ENCODE peak calls at places on chromosomes 5 and 9, in eight cellular contexts. K is bronchial epithelial cell; J is astrocyte of the cerebellum; U is ovary; Y is CD8-positive, alpha-beta T cell; R is left ventricle myocardium inferior; W is gastrocnemius medialis; G is foreskin fibroblast. D is an unnamed sample.

GRCh38 chr5:169548315-169548714 is 35.3 kb upstream of the SPDL1 start:
- DNase-seq in K (peak), U (no peak), J (peak), W (no peak), G (peak), R (no peak), Y (no peak), D (no peak)

GRCh38 chr9:120974181-120974580 is 47.6 kb upstream of the TRAF1 start:
- DNase-seq in Y (no peak), G (no peak), W (no peak), K (no peak), R (no peak), U (no peak), J (no peak), D (no peak)

GRCh38 chr9:113155911-113156559 is 5.2 kb downstream of the SLC31A2 start:
- DNase-seq in G (no peak), Y (no peak), K (no peak), R (no peak), W (no peak), U (no peak), J (no peak), D (no peak)

GRCh38 chr5:57103317-57103907 is 70.4 kb upstream of the GPBP1 start:
- DNase-seq in U (no peak), K (no peak), R (no peak), J (no peak), Y (no peak), W (no peak), G (no peak), D (no peak)

GRCh38 chr5:106843812-106844416 is 826.8 kb downstream of the EFNA5 start:
- DNase-seq in K (peak), U (no peak), J (no peak), Y (no peak), W (no peak), R (no peak), G (peak), D (no peak)

GRCh38 chr5:154479944-154480750 is 2.1 kb upstream of the HAND1 start:
- DNase-seq in R (no peak), Y (no peak), K (no peak), G (no peak), W (no peak), U (no peak), J (no peak), D (no peak)

GRCh38 chr9:135415586-135415985 is 64.0 kb upstream of the PPP1R26 start:
- DNase-seq in R (no peak), Y (no peak), J (no peak), W (no peak), G (no peak), U (no peak), K (no peak), D (no peak)

GRCh38 chr5:114237766-114238165 is 124.1 kb upstream of the KCNN2 start:
- DNase-seq in W (no peak), K (peak), U (no peak), J (no peak), G (peak), R (no peak), Y (no peak), D (peak)

GRCh38 chr5:91049800-91050199 is 333.3 kb downstream of the ARRDC3 start:
- DNase-seq in U (no peak), R (no peak), J (no peak), K (peak), W (no peak), Y (no peak), G (peak), D (no peak)

GRCh38 chr5:87347272-87347671 is 65.5 kb downstream of the CCNH start:
- DNase-seq in K (no peak), W (no peak), J (peak), R (no peak), G (no peak), Y (no peak), U (no peak), D (no peak)

GRCh38 chr9:93597871-93598646 is 21.7 kb downstream of the PHF2 start:
- DNase-seq in K (no peak), Y (peak), R (no peak), U (no peak), W (no peak), G (no peak), J (no peak), D (no peak)

GRCh38 chr5:69271376-69271775 is 36.7 kb downstream of the CDK7 start:
- DNase-seq in R (no peak), W (no peak), G (peak), J (no peak), K (peak), Y (no peak), U (no peak), D (no peak)

GRCh38 chr5:54062958-54063357 is 247.4 kb downstream of the ARL15 start:
- DNase-seq in R (no peak), J (peak), G (peak), W (no peak), K (peak), Y (no peak), U (no peak), D (peak)

GRCh38 chr5:119269061-119269579 is 86.7 kb upstream of the TNFAIP8 start:
- DNase-seq in K (peak), U (no peak), W (no peak), J (no peak), Y (peak), R (peak), G (peak), D (no peak)

GRCh38 chr9:78273761-78274160 is 23.2 kb upstream of the PSAT1 start:
- DNase-seq in W (no peak), G (peak), R (no peak), Y (no peak), K (peak), J (no peak), U (no peak), D (no peak)

GRCh38 chr5:125409496-125410351 is 663.3 kb upstream of the ZNF608 start:
- DNase-seq in Y (no peak), K (peak), J (no peak), U (no peak), R (no peak), W (no peak), G (peak), D (no peak)

GRCh38 chr5:143331956-143332355 is 71.5 kb downstream of the NR3C1 start:
- DNase-seq in Y (no peak), J (no peak), W (no peak), U (no peak), K (no peak), G (no peak), R (no peak), D (no peak)

GRCh38 chr5:133267601-133268000 is 215.8 kb downstream of the HSPA4 start:
- DNase-seq in R (no peak), Y (no peak), K (no peak), J (no peak), G (no peak), W (no peak), U (no peak), D (no peak)

GRCh38 chr5:122195784-122196394 is 66.5 kb downstream of the ZNF474 start:
- DNase-seq in G (peak), U (peak), K (peak), Y (no peak), R (no peak), W (no peak), J (peak), D (no peak)

GRCh38 chr9:108575286-108575685 is 280.5 kb downstream of the ACTL7B start:
- DNase-seq in G (no peak), W (no peak), K (no peak), J (no peak), U (no peak), R (no peak), Y (no peak), D (no peak)

GRCh38 chr5:175261098-175261497 is 182.9 kb downstream of the DRD1 start:
- DNase-seq in G (no peak), Y (no peak), U (no peak), J (no peak), W (no peak), K (no peak), R (no peak), D (no peak)

GRCh38 chr5:14767942-14768837 is 103.4 kb downstream of the ANKH start:
- DNase-seq in K (peak), U (no peak), W (no peak), G (no peak), Y (no peak), R (no peak), J (no peak), D (no peak)

GRCh38 chr5:130136300-130136699 is 232.0 kb downstream of the CHSY3 start:
- DNase-seq in G (peak), J (no peak), U (no peak), Y (no peak), W (no peak), R (no peak), K (no peak), D (no peak)

GRCh38 chr9:1173211-1173610 is 123.1 kb downstream of the DMRT2 start:
- DNase-seq in K (peak), Y (no peak), J (no peak), G (peak), U (no peak), W (no peak), R (no peak), D (no peak)

GRCh38 chr5:10590226-10591047 is 26.6 kb downstream of the ANKRD33B start:
- DNase-seq in Y (no peak), U (no peak), G (peak), J (no peak), R (no peak), W (no peak), K (peak), D (no peak)

GRCh38 chr5:160693831-160694473 is 158.1 kb downstream of the ATP10B start:
- DNase-seq in R (no peak), W (no peak), J (no peak), G (no peak), K (peak), U (no peak), Y (no peak), D (no peak)

GRCh38 chr5:180049357-180049673 is 22.2 kb downstream of the RNF130 start:
- DNase-seq in G (no peak), U (no peak), Y (no peak), K (no peak), W (no peak), R (no peak), J (no peak), D (no peak)

GRCh38 chr5:107526263-107526937 is 144.3 kb downstream of the EFNA5 start:
- DNase-seq in Y (no peak), U (no peak), K (no peak), G (peak), R (no peak), J (no peak), W (no peak), D (no peak)

GRCh38 chr9:95516736-95517558 is at the start of gene PTCH1:
- DNase-seq in Y (peak), G (peak), J (no peak), K (peak), R (peak), W (no peak), U (peak), D (no peak)

GRCh38 chr5:42876375-42876844 is 64.7 kb upstream of the SELENOP start:
- DNase-seq in Y (no peak), G (no peak), U (no peak), K (no peak), W (no peak), R (no peak), J (no peak), D (no peak)
- H3K4me3 ChIP-seq in Y (no peak), G (no peak), U (no peak), K (no peak), W (no peak), R (peak), J (no peak), D (no peak)

DNA sequence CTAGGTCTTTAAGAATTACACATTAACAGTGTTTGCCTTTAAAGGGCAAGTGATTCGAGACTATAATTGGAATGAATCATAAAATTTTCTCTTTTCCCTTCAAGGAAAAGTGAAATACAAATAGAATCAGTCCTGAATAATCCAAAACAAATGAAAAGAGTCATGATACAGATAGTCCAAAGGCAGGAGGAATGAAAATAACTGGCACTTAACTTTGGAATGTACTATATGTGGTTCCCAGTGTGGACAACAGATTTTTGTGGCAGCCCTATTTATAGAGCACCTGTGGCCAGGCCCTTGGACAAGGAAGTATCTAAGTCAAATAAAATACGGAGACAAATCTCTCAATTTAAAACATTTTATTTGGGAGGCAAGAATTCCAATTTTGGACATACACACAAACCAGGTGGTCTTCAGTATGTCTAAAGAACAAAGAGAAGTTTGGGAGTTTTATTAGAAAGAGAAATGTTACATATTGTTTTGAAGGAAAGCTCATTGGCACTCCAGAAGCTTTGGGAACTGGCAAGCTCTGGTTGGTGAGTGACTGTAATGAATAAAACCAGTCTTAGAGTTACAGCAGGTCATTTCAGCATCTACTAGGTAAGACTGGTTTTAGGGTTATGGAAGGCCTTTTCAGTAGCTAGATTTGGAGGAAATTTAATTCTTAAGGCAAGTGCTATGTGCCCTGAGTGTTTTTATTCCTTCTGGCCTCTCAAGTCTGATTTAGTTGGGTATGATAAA is 116.0 kb upstream of the PAM start:
- DNase-seq in G (no peak), W (no peak), J (no peak), R (no peak), U (no peak), K (no peak), Y (no peak), D (no peak)
- H3K4me3 ChIP-seq in G (no peak), W (no peak), J (no peak), R (no peak), U (no peak), K (no peak), Y (no peak), D (no peak)

GRCh38 chr5:137737349-137738256 is 1.7 kb upstream of the KLHL3 start:
- DNase-seq in U (no peak), W (no peak), J (no peak), R (peak), G (peak), K (peak), Y (peak), D (peak)

GRCh38 chr5:137733922-137734695 is 1.8 kb downstream of the KLHL3 start:
- DNase-seq in U (no peak), R (no peak), J (no peak), W (no peak), G (no peak), Y (no peak), K (peak), D (no peak)

GRCh38 chr5:137733011-137733410 is 2.9 kb downstream of the KLHL3 start:
- DNase-seq in W (no peak), G (no peak), J (no peak), Y (no peak), K (peak), U (no peak), R (no peak), D (no peak)

GRCh38 chr5:137734962-137735530 is 843 bp downstream of the KLHL3 start:
- DNase-seq in J (no peak), G (peak), R (peak), U (peak), W (no peak), K (peak), Y (peak), D (no peak)

GRCh38 chr5:137735531-137736284 is at the start of gene KLHL3:
- DNase-seq in W (no peak), G (peak), Y (peak), R (peak), U (peak), K (peak), J (no peak), D (no peak)
- H3K4me3 ChIP-seq in W (peak), G (peak), Y (peak), R (peak), U (peak), K (peak), J (peak), D (peak)

GRCh38 chr5:140857987-140858240 is 2.2 kb downstream of the PCDHA10 start:
- DNase-seq in K (no peak), G (no peak), U (no peak), Y (no peak), R (no peak), W (no peak), J (no peak), D (no peak)

GRCh38 chr5:140857177-140857986 is 1.7 kb downstream of the PCDHA10 start:
- DNase-seq in R (no peak), W (no peak), J (no peak), Y (no peak), U (no peak), K (no peak), G (no peak), D (no peak)

GRCh38 chr5:140855772-140856674 is at the start of gene PCDHA10:
- DNase-seq in G (no peak), R (no peak), U (no peak), K (peak), J (no peak), W (no peak), Y (no peak), D (no peak)
- H3K4me3 ChIP-seq in G (no peak), R (peak), U (peak), K (no peak), J (no peak), W (no peak), Y (no peak), D (no peak)

GRCh38 chr9:3180696-3181048 is 336.8 kb upstream of the PUM3 start:
- DNase-seq in R (no peak), K (no peak), U (no peak), Y (no peak), W (no peak), G (no peak), J (no peak), D (no peak)
- H3K4me3 ChIP-seq in R (peak), K (no peak), U (no peak), Y (no peak), W (peak), G (peak), J (peak), D (peak)